ENCODE peak calls at places on chromosomes 6 and 20, in ten cellular contexts. I is heart left ventricle, U is ovary, B is A549, L is HCT116, P is IMR-90, J is stomach, D is transverse colon, T is H1, K is uterus. R is an unnamed sample.

GRCh38 chr20:44642203-44643153 is 9.0 kb downstream of the ADA start:
- DNase-seq in J (peak; percentile 74), T (peak; percentile 63), K (peak; percentile 75), B (peak; percentile 56), U (peak; percentile 47), D (peak; percentile 71), L (no peak), I (peak; percentile 86), P (peak; percentile 82), R (no peak)

GRCh38 chr6:151690768-151691562 is 116.5 kb upstream of the ESR1 start:
- DNase-seq in P (no peak), K (no peak), L (no peak), J (no peak), B (no peak), T (no peak), U (no peak), I (no peak), D (no peak), R (no peak)

GRCh38 chr6:82030301-82030700 is 217.2 kb downstream of the IBTK start:
- DNase-seq in K (no peak), B (no peak), T (no peak), J (no peak), D (no peak), L (no peak), I (no peak), U (no peak), P (no peak), R (no peak)

GRCh38 chr20:8616792-8617191 is 452.1 kb upstream of the PLCB4 start:
- DNase-seq in P (peak; percentile 66), D (no peak), B (no peak), I (no peak), J (no peak), U (no peak), L (no peak), K (no peak), T (no peak), R (no peak)

GRCh38 chr20:34982270-34983088 is 26.8 kb downstream of the MYH7B start:
- DNase-seq in T (no peak), D (no peak), P (no peak), L (no peak), B (no peak), J (no peak), I (no peak), K (no peak), U (no peak), R (no peak)

GRCh38 chr6:33839399-33840063 is 35.7 kb upstream of the MLN start:
- DNase-seq in D (no peak), B (no peak), K (no peak), T (no peak), I (no peak), J (no peak), U (no peak), L (no peak), P (no peak), R (no peak)

GRCh38 chr6:36130672-36131516 is 581 bp downstream of the MAPK13 start:
- DNase-seq in B (no peak), I (no peak), J (peak; percentile 74), P (no peak), T (peak; percentile 78), L (peak; percentile 31), D (peak; percentile 77), U (no peak), K (no peak), R (no peak)

GRCh38 chr6:130033999-130034814 is 15.8 kb downstream of the L3MBTL3 start:
- DNase-seq in T (no peak), J (no peak), I (no peak), L (peak; percentile 79), P (peak; percentile 90), D (no peak), B (no peak), K (peak; percentile 41), U (peak; percentile 21), R (no peak)

GRCh38 chr20:57793421-57793820 is 83.6 kb upstream of the PMEPA1 start:
- DNase-seq in P (no peak), I (no peak), K (no peak), L (no peak), D (no peak), U (no peak), T (no peak), B (no peak), J (no peak), R (no peak)

GRCh38 chr20:57794600-57795346 is 85.0 kb upstream of the PMEPA1 start:
- DNase-seq in J (no peak), U (no peak), K (no peak), B (no peak), P (peak; percentile 3), I (no peak), T (no peak), L (no peak), D (no peak), R (no peak)

GRCh38 chr20:57795977-57796560 is 86.3 kb upstream of the PMEPA1 start:
- DNase-seq in B (no peak), I (no peak), L (no peak), T (no peak), D (no peak), U (no peak), P (no peak), J (no peak), K (no peak), R (no peak)

GRCh38 chr20:57797401-57797800 is 87.6 kb upstream of the PMEPA1 start:
- DNase-seq in K (no peak), J (no peak), U (no peak), I (no peak), P (no peak), D (no peak), T (no peak), B (no peak), L (no peak), R (no peak)

DNA sequence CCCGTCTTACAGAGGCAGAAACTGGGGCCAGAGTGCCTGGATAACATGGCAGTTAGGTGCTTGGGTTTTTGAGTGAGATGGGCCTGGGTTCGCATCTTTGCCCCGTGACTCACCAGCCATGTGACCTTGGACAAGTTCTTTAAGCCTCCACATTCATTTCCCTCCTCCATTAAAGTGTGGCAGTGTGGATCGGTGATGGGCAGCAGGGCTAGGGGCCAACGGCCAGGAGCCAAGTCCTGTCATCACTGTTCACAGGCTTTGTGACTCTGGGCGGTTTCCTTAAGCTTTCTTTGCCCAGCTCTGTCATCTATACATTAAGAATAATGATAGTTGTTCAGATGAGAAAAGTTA is 85.5 kb upstream of the PMEPA1 start:
- DNase-seq in I (peak; percentile 46), P (peak; percentile 2), K (no peak), D (no peak), B (no peak), U (no peak), L (no peak), T (no peak), J (no peak), R (no peak)
- TF ChIP-seq POLR2A in I (no peak), P (no peak), K (no peak), D (no peak), B (no peak), U (no peak), L (no peak), T (no peak), J (no peak), R (no peak)

GRCh38 chr6:28738396-28738765 is 185.4 kb downstream of the TRIM27 start:
- DNase-seq in P (no peak), D (no peak), I (no peak), L (no peak), J (no peak), U (no peak), K (no peak), B (no peak), T (no peak), R (no peak)

GRCh38 chr6:28732052-28732451 is 191.7 kb downstream of the TRIM27 start:
- DNase-seq in U (no peak), D (no peak), I (no peak), B (no peak), K (no peak), L (no peak), T (no peak), P (no peak), J (no peak), R (no peak)

GRCh38 chr6:28737750-28738395 is 185.9 kb downstream of the TRIM27 start:
- DNase-seq in K (no peak), J (no peak), D (no peak), B (no peak), I (no peak), L (no peak), P (no peak), T (no peak), U (no peak), R (no peak)

GRCh38 chr6:28736121-28736520 is 187.7 kb downstream of the TRIM27 start:
- DNase-seq in I (no peak), K (no peak), T (no peak), D (no peak), U (no peak), P (no peak), J (no peak), B (no peak), L (no peak), R (no peak)

GRCh38 chr6:28734443-28734959 is 189.3 kb downstream of the TRIM27 start:
- DNase-seq in P (no peak), T (no peak), L (no peak), D (no peak), U (no peak), B (no peak), K (no peak), I (no peak), J (no peak), R (no peak)
- H3K4me3 ChIP-seq in P (peak overlapping the region; percentile 12), T (no peak overlapping the region), L (peak overlapping the region; percentile 58), D (no peak overlapping the region), U (no peak overlapping the region), B (peak overlapping the region; percentile 49), K (no peak overlapping the region), I (no peak overlapping the region), J (no peak overlapping the region), R (no peak overlapping the region)

GRCh38 chr6:91337967-91338366 is 751.1 kb upstream of the MAP3K7 start:
- DNase-seq in I (no peak), T (no peak), K (no peak), P (no peak), J (no peak), L (no peak), D (no peak), B (no peak), U (no peak), R (no peak)
- TF ChIP-seq CTCF in I (peak; percentile 45), T (peak; percentile 33), K (no peak), P (no peak), J (no peak), L (no peak), D (no peak), B (no peak), U (no peak), R (peak; percentile 10)

GRCh38 chr20:45878076-45878731 is 2.8 kb upstream of the ZSWIM1 start:
- DNase-seq in D (no peak), J (no peak), K (no peak), I (peak; percentile 65), T (no peak), L (no peak), U (peak; percentile 36), B (no peak), P (no peak), R (no peak)

GRCh38 chr20:45883100-45883469 is 2.1 kb downstream of the ZSWIM1 start:
- DNase-seq in I (no peak), U (no peak), P (no peak), L (no peak), T (no peak), J (no peak), D (no peak), B (no peak), K (no peak), R (no peak)

GRCh38 chr20:45882469-45883099 is 1.6 kb downstream of the ZSWIM1 start:
- DNase-seq in U (no peak), I (no peak), L (no peak), K (no peak), D (no peak), P (no peak), B (no peak), J (no peak), T (no peak), R (no peak)

GRCh38 chr20:45886590-45887345 is 654 bp downstream of the SPATA25 start:
- DNase-seq in U (no peak), P (no peak), L (no peak), D (no peak), J (no peak), I (no peak), K (no peak), B (no peak), T (no peak), R (no peak)

DNA sequence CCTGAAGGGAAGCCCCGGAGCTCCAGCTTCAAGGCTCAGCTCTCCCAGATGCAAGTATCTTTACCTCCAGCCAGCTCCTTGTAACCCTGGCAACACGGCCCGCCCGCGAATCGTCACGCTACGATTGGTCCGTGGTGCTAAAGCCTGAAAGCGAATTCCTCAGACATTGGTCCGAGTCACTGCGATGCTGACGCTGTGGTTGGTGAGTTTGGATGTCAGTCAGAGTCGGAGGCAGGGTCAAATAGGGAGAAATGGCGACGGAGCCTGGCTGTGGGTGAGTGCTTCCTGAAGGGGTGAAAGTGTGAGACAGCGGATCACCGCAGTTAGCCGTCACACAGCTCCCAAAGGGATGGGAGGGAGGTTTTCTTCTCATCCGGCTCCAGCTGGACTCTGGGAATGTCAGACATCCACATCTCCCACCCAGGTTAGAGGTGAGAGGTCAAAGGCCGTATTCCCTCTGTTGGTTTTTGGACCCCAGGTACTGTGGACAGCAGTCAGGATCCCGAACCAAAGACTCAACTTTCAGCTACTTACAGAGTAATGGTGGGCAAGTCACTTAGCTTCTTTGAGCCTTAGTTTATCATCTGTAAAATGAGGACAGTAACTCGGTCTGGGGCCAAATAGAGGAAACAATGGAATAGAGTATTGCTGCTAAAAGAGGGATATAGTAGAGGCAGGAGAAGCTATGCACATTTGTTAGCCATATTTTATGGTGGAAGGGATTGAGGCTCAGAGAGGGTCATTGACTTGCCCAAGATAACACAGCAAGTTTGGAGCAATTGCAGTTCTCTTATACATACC is at the start of gene ZSWIM1:
- DNase-seq in I (peak; percentile 99), J (peak; percentile 100), D (peak; percentile 100), K (peak; percentile 100), B (peak; percentile 99), L (peak; percentile 98), P (peak; percentile 99), U (peak; percentile 99), T (peak; percentile 99), R (peak; percentile 100)
- TF ChIP-seq POLR2A in I (no peak), J (no peak), D (peak; percentile 60), K (peak; percentile 47), B (peak; percentile 89), L (peak; percentile 89), P (peak; percentile 92), U (peak; percentile 76), T (peak; percentile 88), R (peak; percentile 67)

R was measured in tibial nerve.